ENCODE peak calls at places on chromosomes 16 and 17, in five cellular contexts. W is HCT116, Q is T47D, R is prostate gland, K is AML-193. V is an unnamed sample.

GRCh38 chr17:1724351-1724868 is at the start of gene WDR81:
- DNase-seq in K (peak; percentile 54), Q (peak; percentile 75), W (peak; percentile 48), R (peak; percentile 92), V (peak; percentile 72)

GRCh38 chr16:87278191-87279093 is 38.8 kb downstream of the C16orf95 start:
- DNase-seq in W (peak; percentile 52), R (peak; percentile 74), Q (peak; percentile 86), K (peak; percentile 32), V (peak; percentile 62)

GRCh38 chr17:77480509-77481215 is 339.9 kb downstream of the SEC14L1 start:
- DNase-seq in R (no peak), Q (no peak), W (no peak), K (no peak), V (no peak)

GRCh38 chr16:2357331-2357730 is 16.8 kb upstream of the ABCA3 start:
- DNase-seq in Q (no peak), R (no peak), W (no peak), K (no peak), V (no peak)

GRCh38 chr17:2406903-2407790 is 6.3 kb upstream of the MNT start:
- DNase-seq in Q (no peak), K (no peak), W (peak; percentile 90), R (no peak), V (no peak)

GRCh38 chr16:81237282-81237681 is 1.2 kb upstream of the BCO1 start:
- DNase-seq in Q (no peak), W (no peak), K (no peak), R (peak; percentile 93), V (no peak)

GRCh38 chr16:86558355-86559193 is 3.5 kb upstream of the MTHFSD start:
- DNase-seq in K (no peak), W (no peak), Q (no peak), R (no peak), V (no peak)

GRCh38 chr16:52469775-52470174 is 77.2 kb downstream of the TOX3 start:
- DNase-seq in K (no peak), W (no peak), Q (no peak), R (no peak), V (peak; percentile 38)

GRCh38 chr16:23171234-23171948 is 11.2 kb upstream of the SCNN1G start:
- DNase-seq in Q (no peak), R (no peak), W (no peak), K (no peak), V (no peak)

GRCh38 chr16:67216612-67217490 is 10.1 kb upstream of the TMEM208 start:
- DNase-seq in R (no peak), Q (no peak), K (peak; percentile 59), W (no peak), V (no peak)

GRCh38 chr17:57284984-57285646 is 28.8 kb downstream of the MSI2 start:
- DNase-seq in W (no peak), K (peak; percentile 83), Q (no peak), R (no peak), V (peak; percentile 65)

GRCh38 chr17:62674841-62675240 is 47.4 kb downstream of the MRC2 start:
- DNase-seq in Q (no peak), R (no peak), W (no peak), K (no peak), V (no peak)

GRCh38 chr16:17497648-17498047 is 26.9 kb upstream of the XYLT1 start:
- DNase-seq in W (no peak), K (no peak), R (no peak), Q (no peak), V (no peak)

GRCh38 chr16:9199751-9200150 is 108.3 kb downstream of the HAPSTR1 start:
- DNase-seq in R (no peak), K (no peak), W (no peak), Q (no peak), V (no peak)

GRCh38 chr17:82399030-82399429 is 19.1 kb upstream of the HEXD start:
- DNase-seq in W (no peak), Q (no peak), K (no peak), R (no peak), V (no peak)

GRCh38 chr17:74882517-74883240 is 9.9 kb upstream of the FDXR start:
- DNase-seq in W (no peak), R (no peak), Q (no peak), K (no peak), V (no peak)

GRCh38 chr17:2423271-2423670 is 22.4 kb upstream of the MNT start:
- DNase-seq in K (no peak), Q (no peak), R (no peak), W (no peak), V (no peak)

GRCh38 chr16:74841904-74842303 is 67.3 kb upstream of the FA2H start:
- DNase-seq in Q (no peak), W (no peak), K (no peak), R (no peak), V (no peak)

GRCh38 chr17:49822829-49823228 is 25.0 kb downstream of the TAC4 start:
- DNase-seq in K (no peak), Q (no peak), W (no peak), R (no peak), V (no peak)

GRCh38 chr17:17729620-17730249 is 48.5 kb downstream of the RAI1 start:
- DNase-seq in K (no peak), Q (peak; percentile 74), R (peak; percentile 62), W (peak; percentile 19), V (peak; percentile 30)

GRCh38 chr16:14454391-14454790 is 175.7 kb downstream of the PARN start:
- DNase-seq in W (no peak), K (no peak), Q (no peak), R (no peak), V (no peak)

GRCh38 chr16:64089697-64090096 is 1032.2 kb downstream of the CDH11 start:
- DNase-seq in W (no peak), K (peak; percentile 3), R (no peak), Q (no peak), V (peak; percentile 50)

GRCh38 chr16:67104061-67104460 is 5.7 kb upstream of the PHAF1 start:
- DNase-seq in R (no peak), W (no peak), K (no peak), Q (peak; percentile 71), V (peak; percentile 68)